ENCODE peak calls at places on chromosomes 16 and 17, in seven cellular contexts. One of them, this sample, is unnamed.

GRCh38 chr16:54813778-54814177 is 116.9 kb upstream of the IRX5 start:
- DNase-seq in stimulated activated CD8-positive, alpha-beta memory T cell treated with anti-CD3 and anti-CD28 coated beads, Interleukin-15, amount 100 ng/mL, for 4 hours: no peak
- DNase-seq in T1000: no peak
- DNase-seq in cardiac muscle cell: no peak
- DNase-seq in caudate nucleus: no peak
- DNase-seq in NCI-H774: no peak
- DNase-seq in mesothelial cell of epicardium: no peak
- DNase-seq in this sample: no peak

GRCh38 chr17:77147357-77147801 is 6.6 kb downstream of the SEC14L1 start:
- DNase-seq in stimulated activated CD8-positive, alpha-beta memory T cell treated with anti-CD3 and anti-CD28 coated beads, Interleukin-15, amount 100 ng/mL, for 4 hours: no peak
- DNase-seq in T1000: no peak
- DNase-seq in cardiac muscle cell: no peak
- DNase-seq in caudate nucleus: no peak
- DNase-seq in NCI-H774: no peak
- DNase-seq in mesothelial cell of epicardium: no peak
- DNase-seq in this sample: no peak

GRCh38 chr17:69523252-69523861 is 108.9 kb downstream of the MAP2K6 start:
- DNase-seq in stimulated activated CD8-positive, alpha-beta memory T cell treated with anti-CD3 and anti-CD28 coated beads, Interleukin-15, amount 100 ng/mL, for 4 hours: no peak
- DNase-seq in T1000: peak
- DNase-seq in cardiac muscle cell: peak
- DNase-seq in caudate nucleus: peak
- DNase-seq in NCI-H774: peak
- DNase-seq in mesothelial cell of epicardium: no peak
- DNase-seq in this sample: peak

GRCh38 chr16:70687172-70687531 is 1.3 kb upstream of the MTSS2 start:
- DNase-seq in stimulated activated CD8-positive, alpha-beta memory T cell treated with anti-CD3 and anti-CD28 coated beads, Interleukin-15, amount 100 ng/mL, for 4 hours: no peak
- DNase-seq in T1000: no peak
- DNase-seq in cardiac muscle cell: no peak
- DNase-seq in caudate nucleus: no peak
- DNase-seq in NCI-H774: no peak
- DNase-seq in mesothelial cell of epicardium: no peak
- DNase-seq in this sample: no peak

GRCh38 chr17:38730526-38731379 is 612 bp downstream of the CISD3 start:
- DNase-seq in stimulated activated CD8-positive, alpha-beta memory T cell treated with anti-CD3 and anti-CD28 coated beads, Interleukin-15, amount 100 ng/mL, for 4 hours: no peak
- DNase-seq in T1000: peak
- DNase-seq in cardiac muscle cell: peak
- DNase-seq in caudate nucleus: peak
- DNase-seq in NCI-H774: peak
- DNase-seq in mesothelial cell of epicardium: peak
- DNase-seq in this sample: peak

GRCh38 chr17:64084086-64084939 is 45.6 kb downstream of the ERN1 start:
- DNase-seq in stimulated activated CD8-positive, alpha-beta memory T cell treated with anti-CD3 and anti-CD28 coated beads, Interleukin-15, amount 100 ng/mL, for 4 hours: no peak
- DNase-seq in T1000: no peak
- DNase-seq in cardiac muscle cell: no peak
- DNase-seq in caudate nucleus: no peak
- DNase-seq in NCI-H774: no peak
- DNase-seq in mesothelial cell of epicardium: no peak
- DNase-seq in this sample: no peak

GRCh38 chr16:11123666-11124065 is 132.3 kb downstream of the SOCS1 start:
- DNase-seq in stimulated activated CD8-positive, alpha-beta memory T cell treated with anti-CD3 and anti-CD28 coated beads, Interleukin-15, amount 100 ng/mL, for 4 hours: no peak
- DNase-seq in T1000: no peak
- DNase-seq in cardiac muscle cell: no peak
- DNase-seq in caudate nucleus: no peak
- DNase-seq in NCI-H774: no peak
- DNase-seq in mesothelial cell of epicardium: no peak
- DNase-seq in this sample: no peak

GRCh38 chr17:22511431-22511830 is 819.1 kb downstream of the KCNJ18 start:
- DNase-seq in stimulated activated CD8-positive, alpha-beta memory T cell treated with anti-CD3 and anti-CD28 coated beads, Interleukin-15, amount 100 ng/mL, for 4 hours: no peak
- DNase-seq in T1000: no peak
- DNase-seq in cardiac muscle cell: no peak
- DNase-seq in caudate nucleus: no peak
- DNase-seq in NCI-H774: no peak
- DNase-seq in mesothelial cell of epicardium: no peak
- DNase-seq in this sample: no peak

GRCh38 chr16:88936008-88936912 is 40.7 kb downstream of the CBFA2T3 start:
- DNase-seq in stimulated activated CD8-positive, alpha-beta memory T cell treated with anti-CD3 and anti-CD28 coated beads, Interleukin-15, amount 100 ng/mL, for 4 hours: no peak
- DNase-seq in T1000: no peak
- DNase-seq in cardiac muscle cell: no peak
- DNase-seq in caudate nucleus: no peak
- DNase-seq in NCI-H774: no peak
- DNase-seq in mesothelial cell of epicardium: no peak
- DNase-seq in this sample: no peak

GRCh38 chr17:75147878-75148546 is 6.3 kb downstream of the JPT1 start:
- DNase-seq in stimulated activated CD8-positive, alpha-beta memory T cell treated with anti-CD3 and anti-CD28 coated beads, Interleukin-15, amount 100 ng/mL, for 4 hours: no peak
- DNase-seq in T1000: no peak
- DNase-seq in cardiac muscle cell: no peak
- DNase-seq in caudate nucleus: no peak
- DNase-seq in NCI-H774: no peak
- DNase-seq in mesothelial cell of epicardium: no peak
- DNase-seq in this sample: no peak

GRCh38 chr16:31484491-31485171 is 1.7 kb downstream of the SLC5A2 start:
- DNase-seq in stimulated activated CD8-positive, alpha-beta memory T cell treated with anti-CD3 and anti-CD28 coated beads, Interleukin-15, amount 100 ng/mL, for 4 hours: no peak
- DNase-seq in T1000: no peak
- DNase-seq in cardiac muscle cell: no peak
- DNase-seq in caudate nucleus: no peak
- DNase-seq in NCI-H774: no peak
- DNase-seq in mesothelial cell of epicardium: no peak
- DNase-seq in this sample: peak

GRCh38 chr17:4229627-4230026 is 34.2 kb downstream of the ANKFY1 start:
- DNase-seq in stimulated activated CD8-positive, alpha-beta memory T cell treated with anti-CD3 and anti-CD28 coated beads, Interleukin-15, amount 100 ng/mL, for 4 hours: no peak
- DNase-seq in T1000: peak
- DNase-seq in cardiac muscle cell: peak
- DNase-seq in caudate nucleus: no peak
- DNase-seq in NCI-H774: no peak
- DNase-seq in mesothelial cell of epicardium: no peak
- DNase-seq in this sample: peak

GRCh38 chr17:21313320-21313719 is 28.8 kb downstream of the MAP2K3 start:
- DNase-seq in stimulated activated CD8-positive, alpha-beta memory T cell treated with anti-CD3 and anti-CD28 coated beads, Interleukin-15, amount 100 ng/mL, for 4 hours: no peak
- DNase-seq in T1000: no peak
- DNase-seq in cardiac muscle cell: no peak
- DNase-seq in caudate nucleus: no peak
- DNase-seq in NCI-H774: no peak
- DNase-seq in mesothelial cell of epicardium: no peak
- DNase-seq in this sample: no peak

GRCh38 chr16:75206749-75207451 is at the start of gene CTRB2:
- DNase-seq in stimulated activated CD8-positive, alpha-beta memory T cell treated with anti-CD3 and anti-CD28 coated beads, Interleukin-15, amount 100 ng/mL, for 4 hours: no peak
- DNase-seq in T1000: no peak
- DNase-seq in cardiac muscle cell: no peak
- DNase-seq in caudate nucleus: no peak
- DNase-seq in NCI-H774: no peak
- DNase-seq in mesothelial cell of epicardium: no peak
- DNase-seq in this sample: no peak

GRCh38 chr17:3845361-3845753 is 689 bp downstream of the NCBP3 start:
- DNase-seq in stimulated activated CD8-positive, alpha-beta memory T cell treated with anti-CD3 and anti-CD28 coated beads, Interleukin-15, amount 100 ng/mL, for 4 hours: peak
- DNase-seq in T1000: no peak
- DNase-seq in cardiac muscle cell: no peak
- DNase-seq in caudate nucleus: no peak
- DNase-seq in NCI-H774: no peak
- DNase-seq in mesothelial cell of epicardium: no peak
- DNase-seq in this sample: peak

GRCh38 chr16:10945065-10945787 is 862 bp downstream of the CLEC16A start:
- DNase-seq in stimulated activated CD8-positive, alpha-beta memory T cell treated with anti-CD3 and anti-CD28 coated beads, Interleukin-15, amount 100 ng/mL, for 4 hours: no peak
- DNase-seq in T1000: no peak
- DNase-seq in cardiac muscle cell: no peak
- DNase-seq in caudate nucleus: no peak
- DNase-seq in NCI-H774: no peak
- DNase-seq in mesothelial cell of epicardium: no peak
- DNase-seq in this sample: no peak

GRCh38 chr17:78257810-78258322 is 26.4 kb downstream of the TMEM235 start:
- DNase-seq in stimulated activated CD8-positive, alpha-beta memory T cell treated with anti-CD3 and anti-CD28 coated beads, Interleukin-15, amount 100 ng/mL, for 4 hours: no peak
- DNase-seq in T1000: no peak
- DNase-seq in cardiac muscle cell: no peak
- DNase-seq in caudate nucleus: no peak
- DNase-seq in NCI-H774: no peak
- DNase-seq in mesothelial cell of epicardium: no peak
- DNase-seq in this sample: no peak